ENCODE peak calls at places on chromosomes 5 and 9, in nine cellular contexts. V is PC-3, W is GM23248, J is OCI-LY7, P is MM.1S, B is SK-N-SH, L is GM23338, H is HCT116, M is neural progenitor cell. R is an unnamed sample.

GRCh38 chr9:121529237-121529987 is 29.8 kb upstream of the GGTA1 start:
- DNase-seq in V (peak; percentile 67), W (peak; percentile 100), J (no peak), P (no peak), B (peak; percentile 83), L (no peak), H (no peak), M (no peak), R (peak; percentile 71)

GRCh38 chr9:108547736-108548135 is 308.1 kb downstream of the ACTL7B start:
- DNase-seq in V (no peak), W (no peak), J (no peak), P (no peak), B (no peak), L (no peak), H (no peak), M (no peak), R (no peak)

GRCh38 chr9:77833686-77834429 is 185.7 kb upstream of the GNA14 start:
- DNase-seq in V (no peak), W (peak; percentile 40), J (no peak), P (no peak), B (no peak), L (no peak), H (no peak), M (no peak), R (no peak)

GRCh38 chr9:128484686-128485413 is 19.7 kb upstream of the GLE1 start:
- DNase-seq in V (no peak), W (no peak), J (no peak), P (no peak), B (no peak), L (peak; percentile 31), H (no peak), M (no peak), R (no peak)

GRCh38 chr9:36725777-36726356 is 153.2 kb downstream of the MELK start:
- DNase-seq in V (no peak), W (no peak), J (no peak), P (no peak), B (no peak), L (peak; percentile 68), H (no peak), M (peak; percentile 57), R (no peak)

GRCh38 chr9:87263291-87263690 is 234.4 kb upstream of the DAPK1 start:
- DNase-seq in V (no peak), W (no peak), J (no peak), P (no peak), B (no peak), L (peak; percentile 95), H (peak; percentile 1), M (peak; percentile 45), R (no peak)

GRCh38 chr5:77029376-77029885 is 773 bp upstream of the AGGF1 start:
- DNase-seq in V (no peak), W (no peak), J (peak; percentile 45), P (no peak), B (no peak), L (no peak), H (no peak), M (no peak), R (no peak)

GRCh38 chr9:93190656-93191353 is 6.9 kb downstream of the WNK2 start:
- DNase-seq in V (no peak), W (no peak), J (no peak), P (no peak), B (no peak), L (no peak), H (no peak), M (no peak), R (no peak)

GRCh38 chr5:87393331-87393730 is 19.4 kb downstream of the CCNH start:
- DNase-seq in V (peak; percentile 84), W (peak; percentile 87), J (no peak), P (no peak), B (no peak), L (no peak), H (no peak), M (no peak), R (no peak)

GRCh38 chr5:65508978-65509377 is 27.3 kb upstream of the ADAMTS6 start:
- DNase-seq in V (peak; percentile 46), W (peak; percentile 2), J (no peak), P (no peak), B (no peak), L (no peak), H (no peak), M (no peak), R (no peak)

GRCh38 chr5:167889276-167889675 is 402.2 kb upstream of the WWC1 start:
- DNase-seq in V (no peak), W (no peak), J (no peak), P (no peak), B (no peak), L (peak; percentile 32), H (no peak), M (no peak), R (no peak)

GRCh38 chr5:149452665-149453617 is 73.8 kb upstream of the IL17B start:
- DNase-seq in V (peak; percentile 34), W (peak; percentile 98), J (no peak), P (no peak), B (no peak), L (peak; percentile 44), H (no peak), M (peak; percentile 50), R (peak; percentile 76)

GRCh38 chr5:151222769-151223446 is 984 bp downstream of the CCDC69 start:
- DNase-seq in V (peak; percentile 25), W (no peak), J (peak; percentile 23), P (peak; percentile 74), B (no peak), L (peak; percentile 58), H (no peak), M (no peak), R (peak; percentile 27)

GRCh38 chr5:1336749-1337489 is 8.0 kb downstream of the CLPTM1L start:
- DNase-seq in V (no peak), W (no peak), J (no peak), P (peak; percentile 47), B (no peak), L (no peak), H (no peak), M (no peak), R (no peak)

GRCh38 chr5:120358949-120359348 is 105.2 kb upstream of the PRR16 start:
- DNase-seq in V (peak; percentile 39), W (no peak), J (no peak), P (no peak), B (no peak), L (no peak), H (no peak), M (no peak), R (no peak)

DNA sequence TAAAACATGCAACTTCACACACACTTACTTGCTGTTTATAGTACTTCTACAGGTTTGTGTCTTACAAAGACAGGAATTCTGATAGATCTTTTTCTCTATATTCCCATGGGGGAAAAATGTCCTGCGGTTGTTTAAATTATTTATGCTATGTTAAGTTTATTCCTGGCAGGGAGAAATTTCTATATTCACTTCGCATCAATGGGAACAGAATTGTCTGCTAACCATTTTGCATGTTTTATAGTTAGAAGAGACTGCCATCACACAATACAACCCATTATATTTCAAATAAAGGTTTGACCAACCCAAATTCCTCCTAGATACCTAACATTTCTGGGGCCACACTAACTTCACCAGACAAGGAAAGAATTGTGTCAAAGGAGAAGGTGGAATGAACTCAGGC is 110.0 kb upstream of the PRR16 start:
- DNase-seq in V (no peak), W (no peak), J (no peak), P (no peak), B (no peak), L (no peak), H (no peak), M (no peak), R (no peak)
- TF ChIP-seq EZH2phosphoT487 in V (no peak), W (no peak), J (no peak), P (no peak), B (no peak), L (no peak), H (no peak), M (no peak), R (no peak)

DNA sequence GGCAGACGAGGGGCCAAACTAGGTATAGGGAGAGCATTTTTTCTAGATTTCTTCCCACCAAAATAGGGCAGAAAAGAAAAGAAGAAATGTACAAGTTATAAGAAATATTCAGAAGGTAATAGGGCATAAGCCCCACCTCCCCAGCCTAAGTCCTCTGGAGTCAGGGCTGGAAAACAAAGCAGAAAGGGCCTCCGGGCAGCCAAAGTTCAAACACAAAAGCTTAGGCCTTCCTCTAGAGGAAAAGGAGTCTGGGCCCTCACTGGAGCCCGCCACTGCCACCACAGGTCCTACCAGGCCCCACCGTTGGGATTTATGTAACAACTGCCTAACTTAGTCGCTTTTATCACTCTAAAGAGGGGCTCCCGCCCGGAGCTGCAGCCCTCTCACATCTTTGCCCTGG is 27.6 kb downstream of the TBC1D2 start:
- DNase-seq in V (no peak), W (no peak), J (no peak), P (no peak), B (no peak), L (no peak), H (no peak), M (peak; percentile 13), R (peak; percentile 48)
- TF ChIP-seq EZH2phosphoT487 in V (no peak), W (no peak), J (no peak), P (no peak), B (no peak), L (no peak), H (no peak), M (no peak), R (no peak)

DNA sequence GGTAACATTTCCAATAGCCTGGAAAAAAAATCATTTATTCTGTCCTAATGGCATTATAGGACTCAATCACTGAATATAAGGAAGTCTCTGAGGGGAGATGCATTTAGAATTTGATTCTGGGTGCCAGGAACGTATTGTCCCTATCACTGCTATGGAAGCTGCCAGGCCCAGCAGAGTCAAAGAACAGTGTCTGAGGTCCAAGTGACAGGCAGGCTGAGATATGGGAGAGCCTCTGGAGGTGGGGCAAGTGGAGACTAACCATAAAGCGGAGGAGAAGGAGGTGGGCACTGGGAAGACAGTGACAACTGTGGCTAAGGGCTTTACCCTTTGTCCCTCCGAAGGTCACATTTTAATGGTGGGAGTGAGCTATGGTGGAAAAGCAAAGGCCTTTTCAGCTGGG is 505.5 kb downstream of the CTNND2 start:
- DNase-seq in V (no peak), W (no peak), J (no peak), P (no peak), B (no peak), L (no peak), H (no peak), M (no peak), R (no peak)
- TF ChIP-seq EZH2phosphoT487 in V (no peak), W (no peak), J (no peak), P (no peak), B (no peak), L (no peak), H (no peak), M (no peak), R (no peak)

DNA sequence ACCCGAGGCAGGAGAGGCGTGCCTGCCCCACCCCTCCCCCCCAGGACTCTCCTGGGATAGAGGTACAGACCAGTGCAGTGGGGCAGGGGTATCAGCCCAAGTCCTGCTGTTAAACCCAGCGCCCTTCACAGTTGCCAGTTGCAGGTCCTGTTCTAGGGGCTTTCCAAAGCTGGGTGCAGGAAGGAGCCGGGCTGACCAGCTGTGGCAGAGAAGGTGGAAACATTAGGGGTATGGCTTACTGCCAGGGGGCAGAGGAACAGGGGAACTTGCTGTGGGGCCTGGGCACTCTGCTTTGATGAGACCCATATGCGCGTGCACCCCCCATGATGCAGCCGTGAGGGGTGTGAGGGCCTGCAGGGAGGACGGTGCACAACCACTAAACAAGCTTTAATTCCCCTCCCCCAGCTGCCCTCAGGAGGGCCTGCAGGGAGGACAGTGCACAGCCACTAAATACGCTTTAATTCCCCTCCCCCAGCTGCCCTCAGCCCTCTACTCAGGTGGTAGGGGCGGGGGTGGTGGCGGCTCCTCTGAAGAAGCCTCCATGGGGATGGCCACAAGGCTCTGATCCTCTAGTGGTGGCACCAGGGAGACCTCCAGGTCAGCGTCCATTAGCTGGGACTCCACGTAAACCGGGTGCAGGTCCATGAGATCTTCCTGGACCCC is 766 bp upstream of the LRRC26 start:
- DNase-seq in V (no peak), W (no peak), J (no peak), P (no peak), B (no peak), L (peak; percentile 6), H (no peak), M (no peak), R (no peak)
- TF ChIP-seq EZH2phosphoT487 in V (no peak), W (no peak), J (no peak), P (no peak), B (no peak), L (no peak), H (no peak), M (no peak), R (no peak)